ENCODE peak calls at places on chromosomes 5 and 9, in six cellular contexts. F, N, J, I, Y and B are unnamed samples.

GRCh38 chr9:9847750-9848149 is 765.1 kb downstream of the PTPRD start:
- DNase-seq in F (no peak), Y (no peak), N (no peak), I (no peak), J (no peak), B (no peak)

GRCh38 chr5:78467744-78468357 is 107.4 kb downstream of the SCAMP1 start:
- DNase-seq in J (peak; percentile 74), I (peak; percentile 73), N (peak; percentile 77), Y (no peak), F (no peak), B (no peak)

GRCh38 chr5:109853362-109853761 is 163.6 kb downstream of the MAN2A1 start:
- DNase-seq in I (no peak), Y (no peak), J (no peak), F (no peak), N (peak; percentile 71), B (no peak)

GRCh38 chr5:72991394-72991793 is 35.6 kb downstream of the FCHO2 start:
- DNase-seq in Y (no peak), F (no peak), J (no peak), I (no peak), N (no peak), B (no peak)

GRCh38 chr5:164204338-164204946 is 699.0 kb downstream of the MAT2B start:
- DNase-seq in J (peak; percentile 75), Y (no peak), F (no peak), I (no peak), N (peak; percentile 81), B (no peak)

GRCh38 chr5:100505984-100506670 is 29.0 kb upstream of the FAM174A start:
- DNase-seq in N (peak; percentile 96), I (no peak), J (peak; percentile 82), Y (no peak), F (no peak), B (no peak)

GRCh38 chr5:175734016-175734415 is 76.1 kb downstream of the HRH2 start:
- DNase-seq in N (no peak), I (no peak), Y (no peak), F (no peak), J (no peak), B (no peak)

GRCh38 chr5:160787247-160787646 is 64.8 kb downstream of the ATP10B start:
- DNase-seq in I (peak; percentile 75), F (peak; percentile 42), J (no peak), N (no peak), Y (no peak), B (peak; percentile 18)

GRCh38 chr5:43753069-43753468 is 150.1 kb downstream of the NNT start:
- DNase-seq in J (no peak), N (no peak), F (no peak), I (no peak), Y (no peak), B (no peak)

GRCh38 chr5:98933446-98934072 is 4.8 kb upstream of the CHD1 start:
- DNase-seq in Y (no peak), J (no peak), N (no peak), F (no peak), I (no peak), B (no peak)

GRCh38 chr5:92519717-92520632 is 1061.0 kb downstream of the NR2F1-AS1 start:
- DNase-seq in N (peak; percentile 58), J (peak; percentile 15), F (no peak), I (no peak), Y (no peak), B (no peak)

GRCh38 chr9:119483153-119483552 is 113.9 kb upstream of the BRINP1 start:
- DNase-seq in F (no peak), I (no peak), Y (no peak), J (no peak), N (no peak), B (no peak)

GRCh38 chr5:125085797-125086505 is 339.5 kb upstream of the ZNF608 start:
- DNase-seq in Y (no peak), F (no peak), I (no peak), N (peak; percentile 29), J (no peak), B (no peak)

GRCh38 chr5:172564883-172565282 is 76.2 kb upstream of the NEURL1B start:
- DNase-seq in N (no peak), F (no peak), J (no peak), Y (no peak), I (no peak), B (no peak)

GRCh38 chr5:100161868-100162267 is 373.3 kb upstream of the FAM174A start:
- DNase-seq in I (peak; percentile 27), J (no peak), F (no peak), Y (no peak), N (no peak), B (no peak)

GRCh38 chr5:150625164-150625535 is 15.3 kb upstream of the SYNPO start:
- DNase-seq in N (no peak), F (no peak), I (peak; percentile 34), Y (peak; percentile 66), J (no peak), B (no peak)

GRCh38 chr9:22052376-22052945 is 43.4 kb upstream of the CDKN2B start:
- DNase-seq in I (no peak), Y (no peak), F (no peak), J (peak; percentile 99), N (peak; percentile 100), B (no peak)

GRCh38 chr9:4339357-4339756 is 39.5 kb upstream of the GLIS3 start:
- DNase-seq in J (peak; percentile 82), N (peak; percentile 85), F (peak; percentile 79), I (peak; percentile 80), Y (peak; percentile 89), B (peak; percentile 57)

GRCh38 chr9:35859310-35859994 is 10.7 kb downstream of the OR13J1 start:
- DNase-seq in J (peak; percentile 35), F (no peak), I (no peak), N (peak; percentile 46), Y (no peak), B (no peak)

GRCh38 chr5:55540024-55540423 is 5.3 kb upstream of the PLPP1 start:
- DNase-seq in Y (no peak), I (no peak), J (peak; percentile 61), F (no peak), N (no peak), B (no peak)

GRCh38 chr5:171688696-171689495 is 96.7 kb upstream of the SMIM23 start:
- DNase-seq in N (no peak), I (no peak), Y (no peak), F (no peak), J (no peak), B (peak; percentile 69)

GRCh38 chr9:108776920-108777650 is 78.7 kb downstream of the ACTL7B start:
- DNase-seq in J (peak; percentile 19), N (peak; percentile 12), Y (no peak), F (no peak), I (peak; percentile 59), B (no peak)

GRCh38 chr9:119588874-119589560 is 219.8 kb upstream of the BRINP1 start:
- DNase-seq in Y (no peak), N (no peak), F (no peak), J (no peak), I (no peak), B (no peak)

GRCh38 chr5:37889612-37890317 is 49.9 kb upstream of the GDNF start:
- DNase-seq in I (no peak), F (no peak), J (peak; percentile 88), Y (no peak), N (peak; percentile 90), B (peak; percentile 14)

GRCh38 chr5:44051591-44051990 is 337.6 kb downstream of the FGF10 start:
- DNase-seq in N (no peak), I (no peak), F (no peak), Y (no peak), J (no peak), B (no peak)

GRCh38 chr5:101783241-101784095 is 512.6 kb downstream of the SLCO4C1 start:
- DNase-seq in J (no peak), I (peak; percentile 33), Y (no peak), F (no peak), N (no peak), B (no peak)

DNA sequence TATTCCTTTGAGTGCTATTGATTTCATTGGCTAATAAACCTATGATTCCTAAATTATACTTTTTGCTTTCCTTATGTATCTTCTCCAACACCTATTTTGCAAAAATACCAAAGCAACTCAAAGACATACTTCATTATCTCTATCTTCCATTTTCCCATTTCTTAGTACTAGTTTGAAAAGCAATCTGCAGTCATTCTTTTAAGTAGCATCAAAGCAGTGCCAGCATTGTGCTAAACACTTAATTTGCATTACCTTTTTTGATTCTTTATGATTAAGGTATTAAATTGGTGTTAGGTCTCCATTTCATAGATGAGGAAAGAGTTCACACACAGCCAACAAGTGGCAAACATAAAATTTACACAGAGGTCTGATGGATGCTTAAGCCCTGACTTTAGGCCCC is 330.3 kb downstream of the ARL15 start:
- DNase-seq in Y (no peak), F (no peak), I (no peak), N (no peak), J (no peak), B (no peak)
- TF ChIP-seq CTCF in Y (no peak), F (no peak), I (no peak), N (no peak), J (no peak), B (no peak)

GRCh38 chr5:66807743-66808142 is 211.6 kb downstream of the MAST4 start:
- DNase-seq in N (peak; percentile 76), Y (no peak), I (peak; percentile 28), F (no peak), J (peak; percentile 55), B (peak; percentile 50)
- TF ChIP-seq CTCF in N (peak; percentile 78), Y (peak; percentile 35), I (peak; percentile 72), F (peak; percentile 23), J (peak; percentile 61), B (peak; percentile 62)

GRCh38 chr9:33023661-33024060 is 1.4 kb upstream of the DNAJA1 start:
- DNase-seq in F (no peak), J (no peak), I (no peak), Y (no peak), N (no peak), B (no peak)

GRCh38 chr9:33022755-33023154 is 2.3 kb upstream of the DNAJA1 start:
- DNase-seq in Y (no peak), I (no peak), N (no peak), F (no peak), J (no peak), B (no peak)

GRCh38 chr9:33019797-33020196 is 5.3 kb upstream of the DNAJA1 start:
- DNase-seq in I (peak; percentile 22), Y (no peak), N (no peak), J (no peak), F (no peak), B (no peak)

GRCh38 chr9:33024126-33024965 is 727 bp upstream of the DNAJA1 start:
- DNase-seq in F (no peak), N (peak; percentile 51), I (no peak), J (peak; percentile 22), Y (no peak), B (peak; percentile 31)

DNA sequence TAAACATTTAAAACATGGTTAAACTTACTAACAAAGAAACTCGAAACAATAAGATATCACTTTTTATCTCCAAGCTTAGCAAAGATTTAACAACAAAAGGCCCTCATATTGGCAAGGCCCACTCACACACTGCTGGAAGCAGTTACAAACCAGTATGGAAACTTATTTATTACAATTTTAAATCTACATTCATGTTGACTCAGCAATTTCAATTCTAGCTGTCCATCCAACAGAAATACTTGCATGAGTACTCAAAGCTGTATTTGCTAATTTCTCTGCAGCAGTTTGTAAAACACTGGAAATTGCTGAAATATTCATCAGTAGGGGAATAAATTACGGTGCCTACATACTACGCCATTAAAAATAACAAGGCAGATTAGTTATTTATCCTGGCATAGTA is 2.8 kb upstream of the DNAJA1 start:
- DNase-seq in Y (no peak), I (no peak), J (no peak), N (no peak), F (no peak), B (no peak)
- TF ChIP-seq CTCF in Y (no peak), I (no peak), J (no peak), N (no peak), F (no peak), B (no peak)

GRCh38 chr5:148290271-148291195 is 21.7 kb upstream of the SPINK7 start:
- DNase-seq in N (peak; percentile 13), I (peak; percentile 79), J (peak; percentile 19), Y (no peak), F (no peak), B (no peak)
- TF ChIP-seq CTCF in N (peak; percentile 34), I (peak; percentile 74), J (peak; percentile 50), Y (peak; percentile 24), F (peak; percentile 40), B (peak; percentile 58)